ENCODE peak calls at places on chromosome 6, in four cellular contexts. E is GM12878, G is endothelial cell of umbilical vein, X is HCT116. C is an unnamed sample.

GRCh38 chr6:32244270-32244669 is 20.4 kb upstream of the NOTCH4 start:
- DNase-seq in E (no peak), G (no peak), X (no peak), C (no peak)

GRCh38 chr6:159646136-159646535 is 46.9 kb downstream of the SOD2 start:
- DNase-seq in E (no peak), G (no peak), X (no peak), C (no peak)

GRCh38 chr6:25337004-25337403 is 57.8 kb downstream of the CARMIL1 start:
- DNase-seq in E (no peak), G (no peak), X (no peak), C (no peak)

GRCh38 chr6:13924146-13924948 is 405 bp upstream of the RNF182 start:
- DNase-seq in E (no peak), G (peak), X (no peak), C (no peak)

GRCh38 chr6:113414511-113414910 is 442.6 kb upstream of the MARCKS start:
- DNase-seq in E (no peak), G (peak), X (peak), C (no peak)

GRCh38 chr6:145028144-145028818 is 707.0 kb downstream of the EPM2A start:
- DNase-seq in E (no peak), G (peak), X (peak), C (no peak)

GRCh38 chr6:156131221-156131903 is 645.8 kb upstream of the ARID1B start:
- DNase-seq in E (peak), G (no peak), X (no peak), C (no peak)

GRCh38 chr6:81476881-81477280 is 275.6 kb downstream of the TENT5A start:
- DNase-seq in E (no peak), G (no peak), X (no peak), C (no peak)

GRCh38 chr6:162889303-162889702 is 161.5 kb downstream of the PACRG start:
- DNase-seq in E (no peak), G (no peak), X (no peak), C (no peak)

GRCh38 chr6:13463941-13464340 is 23.5 kb downstream of the GFOD1 start:
- DNase-seq in E (no peak), G (peak), X (no peak), C (no peak)

GRCh38 chr6:68876792-68877493 is 241.9 kb downstream of the ADGRB3 start:
- DNase-seq in E (no peak), G (no peak), X (no peak), C (no peak)

GRCh38 chr6:148528292-148528691 is 185.7 kb downstream of the SASH1 start:
- DNase-seq in E (no peak), G (no peak), X (no peak), C (no peak)

GRCh38 chr6:75752365-75752764 is 3.3 kb downstream of the MYO6 start:
- DNase-seq in E (no peak), G (peak), X (no peak), C (no peak)

GRCh38 chr6:134730013-134730412 is 219.9 kb downstream of the ALDH8A1 start:
- DNase-seq in E (no peak), G (no peak), X (no peak), C (no peak)

GRCh38 chr6:30635834-30636233 is 9.2 kb downstream of the ATAT1 start:
- DNase-seq in E (no peak), G (no peak), X (no peak), C (no peak)

GRCh38 chr6:110781522-110782200 is 33.6 kb downstream of the CDK19 start:
- DNase-seq in E (no peak), G (no peak), X (no peak), C (no peak)

GRCh38 chr6:83978324-83978734 is 55.2 kb upstream of the MRAP2 start:
- DNase-seq in E (no peak), G (peak), X (no peak), C (no peak)

GRCh38 chr6:156068870-156069269 is 613.2 kb upstream of the NOX3 start:
- DNase-seq in E (no peak), G (peak), X (no peak), C (peak)

GRCh38 chr6:57072108-57072507 is 17.9 kb upstream of the ZNF451 start:
- DNase-seq in E (no peak), G (no peak), X (no peak), C (no peak)

GRCh38 chr6:105991561-105992314 is 94.4 kb upstream of the PRDM1 start:
- DNase-seq in E (no peak), G (peak), X (no peak), C (no peak)

GRCh38 chr6:34066772-34067770 is 78.8 kb downstream of the GRM4 start:
- DNase-seq in E (no peak), G (no peak), X (no peak), C (no peak)

GRCh38 chr6:108957221-108957620 is 109.0 kb downstream of the ARMC2 start:
- DNase-seq in E (no peak), G (no peak), X (no peak), C (no peak)

GRCh38 chr6:158958504-158959386 is 41.3 kb downstream of the RSPH3 start:
- DNase-seq in E (no peak), G (no peak), X (no peak), C (no peak)

GRCh38 chr6:133730881-133731280 is 158.0 kb upstream of the TCF21 start:
- DNase-seq in E (no peak), G (no peak), X (no peak), C (no peak)

GRCh38 chr6:17885079-17885478 is 102.4 kb downstream of the KIF13A start:
- DNase-seq in E (no peak), G (no peak), X (no peak), C (no peak)

GRCh38 chr6:55980627-55981211 is 105.3 kb upstream of the BMP5 start:
- DNase-seq in E (no peak), G (peak), X (peak), C (peak)

GRCh38 chr6:112979830-112980229 is 632.7 kb downstream of the RFPL4B start:
- DNase-seq in E (no peak), G (peak), X (no peak), C (peak)

GRCh38 chr6:54892831-54893230 is 46.3 kb downstream of the FAM83B start:
- DNase-seq in E (no peak), G (no peak), X (peak), C (no peak)

GRCh38 chr6:170473226-170473789 is 79.8 kb downstream of the PSMB1 start:
- DNase-seq in E (no peak), G (no peak), X (no peak), C (no peak)

GRCh38 chr6:101458341-101458740 is 64.8 kb downstream of the GRIK2 start:
- DNase-seq in E (no peak), G (no peak), X (peak), C (no peak)

GRCh38 chr6:122800906-122801305 is 11.8 kb downstream of the SMPDL3A start:
- DNase-seq in E (no peak), G (no peak), X (no peak), C (no peak)

GRCh38 chr6:35494161-35494563 is 2.7 kb downstream of the TEAD3 start:
- DNase-seq in E (no peak), G (peak), X (no peak), C (no peak)

GRCh38 chr6:161694995-161695394 is 421.1 kb upstream of the AGPAT4 start:
- DNase-seq in E (no peak), G (peak), X (peak), C (no peak)

GRCh38 chr6:139028242-139028657 is 295 bp upstream of the ABRACL start:
- DNase-seq in E (no peak), G (no peak), X (no peak), C (no peak)

GRCh38 chr6:104639671-104640070 is 220.0 kb downstream of the HACE1 start:
- DNase-seq in E (peak), G (peak), X (no peak), C (peak)

GRCh38 chr6:1015819-1016218 is 296.1 kb upstream of the FOXQ1 start:
- DNase-seq in E (no peak), G (no peak), X (no peak), C (no peak)

DNA sequence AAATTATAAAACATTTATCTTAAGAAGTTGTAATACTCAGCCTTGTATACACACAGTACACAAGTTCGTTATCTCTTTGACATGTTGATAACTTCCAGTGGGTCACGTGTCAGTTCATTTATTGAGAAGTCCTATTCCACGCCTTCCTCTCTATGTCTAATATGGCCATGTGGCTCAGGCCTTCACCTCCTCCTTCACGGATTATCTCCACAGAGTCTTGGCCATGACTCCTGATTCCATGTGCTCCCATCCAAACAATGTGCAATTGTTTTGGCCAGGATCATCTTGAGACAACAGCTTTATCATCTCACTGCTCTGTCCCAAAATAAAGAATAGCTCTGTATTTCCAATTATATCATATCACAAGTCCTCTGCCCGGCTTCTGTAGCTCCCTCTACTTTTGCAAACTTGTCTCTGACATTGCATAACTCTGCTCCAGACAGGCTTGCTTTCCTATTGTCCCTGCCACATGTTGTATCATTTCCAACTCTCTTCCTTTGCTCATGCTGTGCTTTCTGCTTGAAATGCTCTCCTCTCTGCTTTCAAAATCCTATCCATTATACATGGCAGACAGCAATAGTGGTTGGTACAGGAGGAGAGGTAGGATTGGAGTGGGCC is 11.1 kb upstream of the TXNDC5 start:
- DNase-seq in E (no peak), G (no peak), X (no peak), C (no peak)
- TF ChIP-seq POLR2AphosphoS5 in E (no peak), G (no peak), X (no peak), C (no peak)

GRCh38 chr6:11126876-11127275 is 15.4 kb upstream of the ERVFRD-1 start:
- DNase-seq in E (no peak), G (no peak), X (no peak), C (no peak)
- H3K27ac ChIP-seq in E (no peak), G (no peak), X (no peak), C (no peak)

GRCh38 chr6:117266267-117266797 is 974 bp downstream of the VGLL2 start:
- DNase-seq in E (no peak), G (no peak), X (no peak), C (no peak)
- TF ChIP-seq EZH2 in E (no peak), G (no peak), X (no peak), C (no peak)

GRCh38 chr6:21593927-21594421 is 423 bp downstream of the SOX4 start:
- DNase-seq in E (no peak), G (no peak), X (no peak), C (no peak)

GRCh38 chr6:21595265-21595950 is 1.9 kb downstream of the SOX4 start:
- DNase-seq in E (no peak), G (no peak), X (no peak), C (no peak)

GRCh38 chr6:21593412-21593926 is at the start of gene SOX4:
- DNase-seq in E (peak), G (peak), X (peak), C (peak)

GRCh38 chr6:21595951-21596378 is 2.4 kb downstream of the SOX4 start:
- DNase-seq in E (no peak), G (no peak), X (no peak), C (no peak)

GRCh38 chr6:21594427-21595264 is 1.1 kb downstream of the SOX4 start:
- DNase-seq in E (no peak), G (peak), X (no peak), C (no peak)
- TF ChIP-seq POLR2AphosphoS5 in E (peak), G (peak), X (no peak), C (no peak)

DNA sequence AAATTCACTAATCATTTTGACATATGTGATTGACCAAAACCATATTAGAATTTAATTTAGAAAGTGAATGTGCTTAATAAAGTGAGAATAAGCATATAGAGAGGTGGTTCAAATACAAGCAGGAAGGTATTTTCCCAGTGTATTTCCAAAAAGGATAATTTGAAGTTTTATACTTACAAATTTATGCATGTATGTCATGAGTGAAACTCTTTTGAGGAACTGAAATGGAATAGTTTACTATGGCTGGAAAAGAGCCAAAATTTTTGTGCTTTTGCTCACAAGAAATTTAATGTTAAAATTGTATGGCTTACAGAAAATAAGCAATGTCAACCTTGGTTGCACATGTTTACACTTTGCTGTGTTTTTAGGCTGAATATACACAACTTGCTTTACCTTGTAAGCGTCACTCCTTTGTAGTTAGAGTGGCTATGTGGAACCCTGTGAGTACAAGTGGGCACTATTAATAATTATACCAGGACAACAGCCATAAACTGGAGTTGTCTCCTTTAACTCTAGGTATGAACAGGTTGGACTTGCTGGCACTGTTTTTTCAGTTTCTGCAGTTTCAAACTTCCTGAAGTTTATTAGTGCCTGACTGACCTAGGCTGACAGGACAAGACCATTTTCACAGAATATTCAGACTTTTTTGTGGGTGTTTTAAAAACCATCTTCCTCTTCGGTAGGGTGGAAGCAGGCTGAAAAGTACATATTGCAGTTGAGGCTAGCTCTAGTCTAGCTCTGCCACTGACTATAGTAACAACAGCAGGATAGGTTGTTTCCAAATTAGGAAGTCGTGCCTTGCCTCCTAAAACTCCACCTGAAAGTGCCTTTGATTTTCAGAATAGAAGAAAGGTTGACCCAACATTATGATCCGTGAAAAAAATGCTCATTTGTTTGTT is 6.0 kb downstream of the AFDN start:
- DNase-seq in E (peak), G (no peak), X (no peak), C (no peak)
- H3K27ac ChIP-seq in E (peak), G (no peak), X (no peak), C (no peak)

GRCh38 chr6:44341095-44341890 is 1.2 kb upstream of the SPATS1 start:
- DNase-seq in E (no peak), G (no peak), X (no peak), C (no peak)

GRCh38 chr6:44339763-44340625 is 2.5 kb upstream of the SPATS1 start:
- DNase-seq in E (no peak), G (no peak), X (no peak), C (no peak)

GRCh38 chr6:44339301-44339700 is 3.1 kb upstream of the SPATS1 start:
- DNase-seq in E (no peak), G (peak), X (no peak), C (no peak)

GRCh38 chr6:44342052-44342451 is 398 bp upstream of the SPATS1 start:
- DNase-seq in E (no peak), G (no peak), X (no peak), C (no peak)

DNA sequence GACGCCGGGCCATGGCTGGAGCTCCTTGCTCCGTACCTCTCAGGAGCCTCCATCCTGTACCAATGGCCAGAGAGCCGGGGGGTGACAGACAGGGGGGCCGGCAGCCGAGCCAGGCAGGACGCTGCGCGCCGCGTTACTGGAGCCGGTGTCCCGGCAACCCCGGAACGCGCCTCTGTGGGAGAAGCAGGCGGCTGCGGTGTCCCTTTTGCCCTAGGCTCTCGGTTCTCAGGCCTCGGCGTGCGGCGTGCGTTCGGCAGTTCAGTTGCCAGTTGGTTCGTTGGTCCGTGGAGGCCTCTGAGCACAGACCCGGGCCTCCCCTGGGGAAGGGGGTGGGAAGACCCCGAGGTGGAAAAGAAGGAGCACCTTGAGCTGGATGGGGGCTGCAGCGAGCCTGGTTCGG is at the start of gene SPATS1:
- DNase-seq in E (no peak), G (no peak), X (no peak), C (no peak)
- TF ChIP-seq EZH2 in E (no peak), G (peak), X (no peak), C (no peak)

GRCh38 chr6:20652691-20653479 is 118.6 kb downstream of the CDKAL1 start:
- DNase-seq in E (no peak), G (peak), X (no peak), C (no peak)
- TF ChIP-seq POLR2AphosphoS5 in E (no peak), G (no peak), X (no peak), C (no peak)

GRCh38 chr6:130964289-130964688 is 98.8 kb downstream of the EPB41L2 start:
- DNase-seq in E (no peak), G (no peak), X (no peak), C (no peak)

GRCh38 chr6:130958468-130958867 is 104.6 kb downstream of the EPB41L2 start:
- DNase-seq in E (no peak), G (no peak), X (no peak), C (no peak)

GRCh38 chr6:130959938-130960337 is 103.1 kb downstream of the EPB41L2 start:
- DNase-seq in E (no peak), G (no peak), X (no peak), C (no peak)

GRCh38 chr6:130962951-130963350 is 100.1 kb downstream of the EPB41L2 start:
- DNase-seq in E (no peak), G (no peak), X (no peak), C (no peak)

GRCh38 chr6:130961148-130961547 is 101.9 kb downstream of the EPB41L2 start:
- DNase-seq in E (peak), G (no peak), X (no peak), C (no peak)
- H3K27ac ChIP-seq in E (no peak), G (no peak), X (no peak), C (no peak)

C was measured in SK-N-MC.